ENCODE peak calls at places on chromosomes 12 and 14, in eight cellular contexts. C is GM23338, A is MM.1S, L is HCT116, N is PC-3, X is SK-N-SH, R is hepatocyte, J is OCI-LY7. G is an unnamed sample.

GRCh38 chr12:6767592-6768384 is 1.6 kb downstream of the PTMS start:
- DNase-seq in C (peak; percentile 15), A (no peak), L (no peak), N (peak; percentile 23), X (peak; percentile 46), R (peak; percentile 55), J (no peak), G (peak; percentile 70)

GRCh38 chr12:52561880-52562449 is 9.0 kb upstream of the KRT71 start:
- DNase-seq in C (peak; percentile 54), A (no peak), L (peak; percentile 22), N (peak; percentile 33), X (no peak), R (peak; percentile 21), J (no peak), G (peak; percentile 22)

GRCh38 chr14:36750244-36750643 is 88.6 kb downstream of the PAX9 start:
- DNase-seq in C (no peak), A (no peak), L (no peak), N (no peak), X (no peak), R (no peak), J (no peak), G (no peak)

GRCh38 chr14:68580676-68581075 is 212.2 kb downstream of the ZFP36L1 start:
- DNase-seq in C (no peak), A (no peak), L (no peak), N (no peak), X (no peak), R (peak; percentile 30), J (no peak), G (no peak)

GRCh38 chr14:105702275-105702817 is 176.0 kb downstream of the TMEM121 start:
- DNase-seq in C (no peak), A (no peak), L (no peak), N (no peak), X (no peak), R (no peak), J (no peak), G (no peak)

GRCh38 chr12:6282453-6282840 is 28.0 kb upstream of the PLEKHG6 start:
- DNase-seq in C (no peak), A (no peak), L (no peak), N (no peak), X (no peak), R (no peak), J (no peak), G (no peak)

GRCh38 chr12:6532051-6532926 is 2.0 kb upstream of the GAPDH start:
- DNase-seq in C (peak; percentile 78), A (peak; percentile 96), L (peak; percentile 85), N (peak; percentile 94), X (peak; percentile 57), R (peak; percentile 91), J (peak; percentile 52), G (peak; percentile 100)

GRCh38 chr12:123805119-123805518 is 43.0 kb downstream of the DNAH10 start:
- DNase-seq in C (no peak), A (no peak), L (no peak), N (no peak), X (no peak), R (no peak), J (no peak), G (no peak)

GRCh38 chr12:57574795-57575194 is 16.2 kb upstream of the PIP4K2C start:
- DNase-seq in C (no peak), A (no peak), L (no peak), N (no peak), X (no peak), R (no peak), J (no peak), G (no peak)

GRCh38 chr12:57575771-57576612 is 15.0 kb upstream of the PIP4K2C start:
- DNase-seq in C (no peak), A (no peak), L (no peak), N (no peak), X (no peak), R (peak; percentile 54), J (no peak), G (no peak)

GRCh38 chr12:57577981-57578758 is 12.8 kb upstream of the PIP4K2C start:
- DNase-seq in C (no peak), A (no peak), L (no peak), N (no peak), X (no peak), R (no peak), J (no peak), G (no peak)

GRCh38 chr12:57579011-57579410 is 12.0 kb upstream of the PIP4K2C start:
- DNase-seq in C (no peak), A (no peak), L (no peak), N (no peak), X (no peak), R (no peak), J (no peak), G (peak; percentile 31)

DNA sequence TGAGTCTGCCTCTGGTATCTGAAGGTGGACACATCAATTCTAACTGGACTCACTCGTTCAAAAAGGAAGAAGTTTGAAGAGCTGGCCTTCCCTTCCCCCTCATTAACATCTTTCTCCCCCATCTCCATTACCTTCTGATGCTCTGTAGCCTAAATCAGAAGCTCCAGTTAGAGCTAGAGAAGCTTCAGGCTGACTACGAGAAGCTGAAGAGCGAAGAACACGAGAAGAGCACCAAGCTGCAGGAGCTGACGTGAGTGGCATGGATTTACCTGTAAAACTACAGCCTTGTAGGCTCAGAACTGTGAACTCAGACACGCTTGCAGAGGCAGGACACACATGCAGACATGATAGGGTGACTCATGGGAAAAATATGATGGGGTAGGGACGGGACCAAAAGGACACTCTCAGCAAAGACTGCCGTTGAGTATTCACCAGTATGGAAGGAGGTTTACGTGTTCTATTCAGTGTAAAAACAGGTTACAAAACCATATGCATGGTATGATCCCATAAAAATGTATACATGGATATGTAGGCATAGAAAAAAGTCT is 14.3 kb upstream of the PIP4K2C start:
- DNase-seq in C (no peak), A (no peak), L (no peak), N (peak; percentile 22), X (no peak), R (no peak), J (no peak), G (no peak)
- H3K9me2 ChIP-seq in C (no peaks in the 10 kb centered on the region), A (no peaks in the 10 kb centered on the region), L (no peaks in the 10 kb centered on the region), N (no peaks in the 10 kb centered on the region), X (no peaks in the 10 kb centered on the region), R (no peaks in the 10 kb centered on the region), J (no peaks in the 10 kb centered on the region), G (no peaks in the 10 kb centered on the region)

GRCh38 chr12:121793836-121794531 is 496 bp upstream of the RHOF start:
- DNase-seq in C (peak; percentile 94), A (peak; percentile 85), L (peak; percentile 89), N (peak; percentile 98), X (peak; percentile 94), R (peak; percentile 97), J (peak; percentile 96), G (peak; percentile 98)
- H3K9me2 ChIP-seq in C (no peaks in the 10 kb centered on the region), A (no peaks in the 10 kb centered on the region), L (no peaks in the 10 kb centered on the region), N (no peaks in the 10 kb centered on the region), X (no peaks in the 10 kb centered on the region), R (no peaks in the 10 kb centered on the region), J (no peaks in the 10 kb centered on the region), G (no peaks in the 10 kb centered on the region)

GRCh38 chr12:25034676-25035075 is 85.8 kb upstream of the BCAT1 start:
- DNase-seq in C (no peak), A (no peak), L (no peak), N (no peak), X (peak; percentile 14), R (no peak), J (no peak), G (no peak)
- H3K9me2 ChIP-seq in C (no peaks in the 10 kb centered on the region), A (no peaks in the 10 kb centered on the region), L (no peaks in the 10 kb centered on the region), N (no peaks in the 10 kb centered on the region), X (no peaks in the 10 kb centered on the region), R (no peaks in the 10 kb centered on the region), J (no peaks in the 10 kb centered on the region), G (no peaks in the 10 kb centered on the region)

GRCh38 chr12:8052679-8053078 is 13.5 kb downstream of the C3AR1 start:
- DNase-seq in C (no peak), A (no peak), L (no peak), N (no peak), X (no peak), R (no peak), J (no peak), G (no peak)

GRCh38 chr12:8045952-8046944 is 13.7 kb downstream of the FOXJ2 start:
- DNase-seq in C (peak; percentile 90), A (peak; percentile 70), L (no peak), N (peak; percentile 68), X (peak; percentile 81), R (peak; percentile 86), J (peak; percentile 72), G (peak; percentile 83)

GRCh38 chr12:8050600-8051250 is 15.4 kb downstream of the C3AR1 start:
- DNase-seq in C (no peak), A (no peak), L (no peak), N (no peak), X (no peak), R (no peak), J (no peak), G (no peak)

GRCh38 chr12:8048906-8049305 is 16.4 kb downstream of the FOXJ2 start:
- DNase-seq in C (no peak), A (no peak), L (no peak), N (no peak), X (no peak), R (no peak), J (no peak), G (peak; percentile 8)

DNA sequence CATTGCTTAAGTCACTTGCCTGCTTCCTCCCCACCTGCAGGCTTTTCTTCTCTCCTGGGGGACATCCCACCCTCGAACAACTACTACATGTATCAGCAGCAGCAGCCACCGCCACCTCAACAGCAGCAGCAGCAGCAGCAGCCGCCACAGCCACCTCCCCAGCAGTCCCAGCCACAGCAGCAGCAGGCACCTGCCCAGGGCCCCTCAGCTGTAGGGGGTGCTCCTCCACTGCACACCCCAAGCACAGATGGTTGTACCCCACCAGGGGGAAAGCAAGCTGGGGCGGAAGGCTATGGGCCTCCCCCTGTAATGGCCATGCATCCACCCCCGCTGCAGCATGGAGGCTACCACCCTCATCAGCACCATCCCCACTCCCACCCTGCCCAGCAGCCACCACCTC is 15.3 kb downstream of the FOXJ2 start:
- DNase-seq in C (no peak), A (no peak), L (no peak), N (no peak), X (no peak), R (no peak), J (no peak), G (no peak)
- H3K9me2 ChIP-seq in C (no peaks in the 10 kb centered on the region), A (no peaks in the 10 kb centered on the region), L (no peaks in the 10 kb centered on the region), N (no peaks in the 10 kb centered on the region), X (no peaks in the 10 kb centered on the region), R (no peaks in the 10 kb centered on the region), J (no peaks in the 10 kb centered on the region), G (no peaks in the 10 kb centered on the region)

DNA sequence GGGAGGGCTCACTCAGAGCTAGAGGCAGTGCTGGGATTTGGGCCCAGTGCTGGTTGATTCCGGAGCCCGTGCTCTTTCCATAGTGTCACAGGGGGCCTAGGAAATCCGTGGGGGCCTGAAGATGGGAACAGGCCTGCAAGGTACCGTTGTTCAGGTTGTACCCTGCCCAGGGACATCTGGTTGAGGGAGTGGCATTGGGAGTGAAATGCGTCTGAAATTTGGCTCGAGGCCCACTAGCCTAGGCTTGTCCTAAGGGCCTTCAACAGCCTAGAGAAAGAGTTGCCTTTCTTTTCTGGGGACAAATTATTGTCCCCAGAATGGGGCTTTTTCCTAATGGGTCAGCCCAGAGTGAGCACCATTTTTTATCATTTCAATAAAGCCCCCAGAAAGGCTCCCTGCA is 26.4 kb upstream of the FAM222A start:
- DNase-seq in C (no peak), A (no peak), L (no peak), N (no peak), X (no peak), R (no peak), J (no peak), G (no peak)
- H3K9me2 ChIP-seq in C (no peaks in the 10 kb centered on the region), A (no peaks in the 10 kb centered on the region), L (no peaks in the 10 kb centered on the region), N (no peaks in the 10 kb centered on the region), X (no peaks in the 10 kb centered on the region), R (no peaks in the 10 kb centered on the region), J (no peaks in the 10 kb centered on the region), G (no peaks in the 10 kb centered on the region)

G was measured in GM23248.